ENCODE peak calls at places on chromosome 18, in four cellular contexts. V is NCI-H2081; B is left ventricle myocardium inferior; A is CD8-positive, alpha-beta memory T cell. R is an unnamed sample.

GRCh38 chr18:73594749-73595148 is 552.9 kb downstream of the FBXO15 start:
- DNase-seq in B (peak; percentile 19), V (no peak), A (no peak), R (peak; percentile 26)

GRCh38 chr18:28075501-28075900 is 101.4 kb downstream of the CDH2 start:
- DNase-seq in A (no peak), V (no peak), B (no peak), R (no peak)

GRCh38 chr18:12252061-12252460 is 2.1 kb upstream of the CIDEA start:
- DNase-seq in V (no peak), B (no peak), A (no peak), R (no peak)

GRCh38 chr18:45652703-45653490 is 37.6 kb downstream of the SLC14A2 start:
- DNase-seq in A (no peak), V (no peak), B (no peak), R (no peak)

GRCh38 chr18:48803951-48804855 is 146.6 kb downstream of the SMAD7 start:
- DNase-seq in A (peak; percentile 37), V (no peak), B (peak; percentile 15), R (no peak)

GRCh38 chr18:37393945-37394609 is 171.5 kb downstream of the CELF4 start:
- DNase-seq in B (peak; percentile 83), A (no peak), V (peak; percentile 78), R (peak; percentile 87)

GRCh38 chr18:12540751-12541150 is 117.2 kb downstream of the SPIRE1 start:
- DNase-seq in B (no peak), V (no peak), A (no peak), R (no peak)

GRCh38 chr18:42192251-42193248 is 237.5 kb downstream of the PIK3C3 start:
- DNase-seq in V (no peak), A (no peak), B (no peak), R (no peak)

GRCh38 chr18:32867330-32867729 is 94.5 kb upstream of the KLHL14 start:
- DNase-seq in B (no peak), V (no peak), A (no peak), R (no peak)

GRCh38 chr18:25284861-25285574 is 66.9 kb downstream of the ZNF521 start:
- DNase-seq in V (peak; percentile 26), B (no peak), A (no peak), R (peak; percentile 67)

GRCh38 chr18:61085036-61085435 is 248.2 kb upstream of the CDH20 start:
- DNase-seq in A (no peak), V (no peak), B (no peak), R (no peak)

GRCh38 chr18:25047983-25048382 is 304.0 kb downstream of the ZNF521 start:
- DNase-seq in V (no peak), B (no peak), A (no peak), R (no peak)

GRCh38 chr18:61854578-61854977 is 38.2 kb downstream of the RNF152 start:
- DNase-seq in A (no peak), V (no peak), B (no peak), R (no peak)

R was measured in left ventricle myocardium superior.